ENCODE peak calls at places on chromosome X, in seven cellular contexts. H is WERI-Rb-1; Y is CD8-positive, alpha-beta memory T cell; O is WTC11; M is Caki2; U is activated T-cell treated with anti-CD3 and anti-CD28 coated beads, Interleukin-2, amount 50 U/mL, for 4 hours; I is NCI-H1092. L is an unnamed sample.

GRCh38 chrX:53133400-53133799 is 39.5 kb downstream of the KANTR start:
- DNase-seq in I (no peak), U (no peak), Y (no peak), H (no peak), O (no peak), M (no peak), L (no peak)

GRCh38 chrX:10536744-10537143 is 83.6 kb downstream of the MID1 start:
- DNase-seq in Y (no peak), M (no peak), O (no peak), I (no peak), H (no peak), U (no peak), L (no peak)

GRCh38 chrX:115138040-115138439 is 51.2 kb upstream of the RBMXL3 start:
- DNase-seq in H (no peak), Y (no peak), U (no peak), O (no peak), M (no peak), I (no peak), L (no peak)

GRCh38 chrX:134026732-134027311 is 41.4 kb upstream of the GPC3 start:
- DNase-seq in I (peak), H (peak), U (no peak), Y (no peak), O (peak), M (no peak), L (peak)

GRCh38 chrX:12843668-12844279 is 23.1 kb upstream of the TLR7 start:
- DNase-seq in M (no peak), U (no peak), H (no peak), I (no peak), Y (no peak), O (no peak), L (no peak)

GRCh38 chrX:48918303-48918643 is 551 bp downstream of the PIM2 start:
- DNase-seq in O (no peak), U (no peak), M (no peak), Y (no peak), H (no peak), I (no peak), L (no peak)

GRCh38 chrX:46788902-46789301 is 30.0 kb upstream of the SLC9A7 start:
- DNase-seq in Y (no peak), O (no peak), I (no peak), M (no peak), U (no peak), H (peak), L (no peak)

GRCh38 chrX:96703816-96704215 is 19.2 kb downstream of the DIAPH2 start:
- DNase-seq in M (no peak), H (no peak), U (no peak), O (no peak), Y (no peak), I (no peak), L (no peak)

GRCh38 chrX:48468247-48468671 is 1.8 kb downstream of the SLC38A5 start:
- DNase-seq in H (peak), I (no peak), M (no peak), Y (peak), O (no peak), U (peak), L (no peak)

GRCh38 chrX:153953342-153953830 is 8.9 kb upstream of the RENBP start:
- DNase-seq in O (peak), H (peak), I (peak), M (peak), Y (peak), U (peak), L (peak)

GRCh38 chrX:13826770-13827169 is 9.9 kb upstream of the GPM6B start:
- DNase-seq in Y (no peak), O (no peak), U (no peak), M (no peak), H (no peak), I (no peak), L (no peak)

GRCh38 chrX:15441464-15441863 is 51.7 kb downstream of the PIR start:
- DNase-seq in H (peak), M (no peak), Y (no peak), O (no peak), I (no peak), U (no peak), L (peak)

GRCh38 chrX:14777484-14777883 is 95.4 kb downstream of the FANCB start:
- DNase-seq in I (no peak), M (no peak), O (no peak), U (no peak), H (no peak), Y (no peak), L (no peak)

GRCh38 chrX:54452920-54453319 is 12.7 kb downstream of the TSR2 start:
- DNase-seq in I (no peak), H (peak), Y (no peak), O (peak), M (peak), U (no peak), L (peak)

GRCh38 chrX:36963069-36963808 is 44.9 kb upstream of the FAM47C start:
- DNase-seq in M (no peak), U (no peak), O (no peak), H (no peak), Y (no peak), I (no peak), L (no peak)

GRCh38 chrX:33285550-33285949 is 74.2 kb upstream of the DMD start:
- DNase-seq in U (no peak), M (no peak), O (no peak), Y (no peak), H (no peak), I (no peak), L (no peak)

GRCh38 chrX:97898798-97899197 is 1015.1 kb downstream of the RPA4 start:
- DNase-seq in Y (no peak), O (no peak), I (no peak), U (no peak), M (peak), H (no peak), L (no peak)

GRCh38 chrX:131910565-131910964 is 112.5 kb upstream of the STK26 start:
- DNase-seq in H (no peak), Y (no peak), I (no peak), M (no peak), O (no peak), U (no peak), L (no peak)

GRCh38 chrX:68429216-68429615 is 4.1 kb downstream of the OPHN1 start:
- DNase-seq in H (no peak), O (no peak), M (peak), I (no peak), Y (no peak), U (no peak), L (no peak)

GRCh38 chrX:143754183-143754582 is 33.6 kb upstream of the SPANXN2 start:
- DNase-seq in H (no peak), Y (no peak), I (no peak), O (no peak), M (peak), U (no peak), L (no peak)

GRCh38 chrX:17634542-17635207 is 102.6 kb upstream of the SCML1 start:
- DNase-seq in U (no peak), M (no peak), Y (no peak), I (peak), H (no peak), O (no peak), L (no peak)

GRCh38 chrX:53268173-53268572 is 13.2 kb downstream of the IQSEC2 start:
- DNase-seq in I (no peak), Y (no peak), M (no peak), O (no peak), H (no peak), U (no peak), L (no peak)